ENCODE peak calls at places on chromosomes 7 and 10, in five cellular contexts. L, O, B, C and A are unnamed samples.
A peak's percentile ranks its signal among the peaks of the same experiment; 100 is the strongest.

GRCh38 chr10:3803295-3803883 is 18.4 kb upstream of the KLF6 start:
- DNase-seq in L (no peak), O (peak; percentile 73), B (no peak), C (peak; percentile 12), A (no peak)

GRCh38 chr10:7986851-7987250 is 67.6 kb upstream of the GATA3 start:
- DNase-seq in L (no peak), O (peak; percentile 5), B (no peak), C (no peak), A (no peak)

GRCh38 chr10:97131702-97132101 is 54.1 kb downstream of the SLIT1 start:
- DNase-seq in L (no peak), O (no peak), B (no peak), C (no peak), A (no peak)

GRCh38 chr10:98302711-98303365 is 34.8 kb upstream of the LOXL4 start:
- DNase-seq in L (no peak), O (no peak), B (no peak), C (no peak), A (peak; percentile 69)

GRCh38 chr10:6050801-6051445 is 11.2 kb downstream of the IL2RA start:
- DNase-seq in L (peak; percentile 74), O (peak; percentile 44), B (no peak), C (peak; percentile 69), A (peak; percentile 73)

GRCh38 chr7:112162161-112163020 is 43.8 kb downstream of the DOCK4 start:
- DNase-seq in L (peak; percentile 50), O (no peak), B (peak; percentile 98), C (peak; percentile 58), A (peak; percentile 58)

GRCh38 chr7:560966-561630 is 41.5 kb upstream of the PDGFA start:
- DNase-seq in L (no peak), O (no peak), B (no peak), C (no peak), A (peak; percentile 4)

GRCh38 chr10:101066890-101067355 is 5.1 kb downstream of the KAZALD1 start:
- DNase-seq in L (no peak), O (no peak), B (no peak), C (peak; percentile 28), A (no peak)

GRCh38 chr7:66682350-66683093 is 53.8 kb downstream of the KCTD7 start:
- DNase-seq in L (peak; percentile 69), O (peak; percentile 41), B (peak; percentile 15), C (peak; percentile 34), A (peak; percentile 65)

GRCh38 chr10:125812128-125812527 is 10.9 kb downstream of the UROS start:
- DNase-seq in L (no peak), O (no peak), B (no peak), C (no peak), A (no peak)

GRCh38 chr10:126349096-126349495 is 39.2 kb downstream of the ADAM12 start:
- DNase-seq in L (no peak), O (no peak), B (no peak), C (no peak), A (no peak)

GRCh38 chr10:62244785-62245595 is 23.7 kb downstream of the RTKN2 start:
- DNase-seq in L (no peak), O (peak; percentile 70), B (peak; percentile 86), C (peak; percentile 70), A (no peak)

GRCh38 chr7:44220732-44221131 is 20.0 kb downstream of the YKT6 start:
- DNase-seq in L (peak; percentile 36), O (no peak), B (no peak), C (no peak), A (no peak)

GRCh38 chr7:18210788-18211187 is 183.1 kb upstream of the PRPS1L1 start:
- DNase-seq in L (no peak), O (no peak), B (no peak), C (no peak), A (no peak)

GRCh38 chr7:132755538-132756481 is 179.5 kb upstream of the PLXNA4 start:
- DNase-seq in L (no peak), O (peak; percentile 7), B (peak; percentile 18), C (no peak), A (no peak)

GRCh38 chr7:84674236-84674913 is 479.8 kb upstream of the SEMA3A start:
- DNase-seq in L (no peak), O (peak; percentile 58), B (peak; percentile 63), C (no peak), A (no peak)

GRCh38 chr10:128054163-128054970 is 71.9 kb downstream of the MKI67 start:
- DNase-seq in L (peak; percentile 68), O (peak; percentile 35), B (no peak), C (no peak), A (no peak)

GRCh38 chr10:22874189-22874854 is 53.5 kb upstream of the ARMC3 start:
- DNase-seq in L (no peak), O (no peak), B (no peak), C (no peak), A (no peak)

GRCh38 chr7:53350241-53350640 is 314.8 kb downstream of the POM121L12 start:
- DNase-seq in L (no peak), O (no peak), B (peak; percentile 29), C (no peak), A (no peak)

GRCh38 chr7:117829450-117829849 is 43.8 kb downstream of the CTTNBP2 start:
- DNase-seq in L (no peak), O (no peak), B (no peak), C (no peak), A (no peak)

GRCh38 chr7:49773082-49773938 is at the start of gene VWC2:
- DNase-seq in L (no peak), O (no peak), B (no peak), C (peak; percentile 41), A (peak; percentile 68)

GRCh38 chr7:11592699-11593098 is 239.3 kb downstream of the THSD7A start:
- DNase-seq in L (no peak), O (no peak), B (peak; percentile 58), C (no peak), A (no peak)

GRCh38 chr10:67803588-67804394 is 34.2 kb downstream of the DNAJC12 start:
- DNase-seq in L (no peak), O (no peak), B (no peak), C (no peak), A (no peak)

GRCh38 chr10:14573666-14574261 is 200.9 kb downstream of the FAM107B start:
- DNase-seq in L (no peak), O (peak; percentile 46), B (peak; percentile 87), C (no peak), A (no peak)

GRCh38 chr7:8260871-8261707 is 878 bp downstream of the ICA1 start:
- DNase-seq in L (peak; percentile 70), O (peak; percentile 19), B (peak; percentile 63), C (peak; percentile 75), A (peak; percentile 79)

GRCh38 chr7:17564678-17565209 is 266.3 kb downstream of the AHR start:
- DNase-seq in L (no peak), O (peak; percentile 37), B (peak; percentile 3), C (no peak), A (no peak)

GRCh38 chr7:2936301-2936700 is 92.2 kb upstream of the GNA12 start:
- DNase-seq in L (peak; percentile 1), O (no peak), B (no peak), C (no peak), A (no peak)

GRCh38 chr10:119516381-119517234 is 25.9 kb downstream of the RGS10 start:
- DNase-seq in L (peak; percentile 64), O (no peak), B (no peak), C (no peak), A (no peak)

GRCh38 chr7:128673571-128673970 is 1.5 kb downstream of the GARIN1A start:
- DNase-seq in L (no peak), O (no peak), B (no peak), C (no peak), A (no peak)

GRCh38 chr10:45418859-45419672 is 45.0 kb downstream of the ALOX5 start:
- DNase-seq in L (peak; percentile 74), O (peak; percentile 4), B (peak; percentile 56), C (peak; percentile 80), A (peak; percentile 80)

GRCh38 chr7:69436944-69437343 is 161.3 kb upstream of the AUTS2 start:
- DNase-seq in L (no peak), O (no peak), B (no peak), C (no peak), A (no peak)

GRCh38 chr10:35027567-35027966 is 62.6 kb downstream of the CUL2 start:
- DNase-seq in L (no peak), O (no peak), B (peak; percentile 63), C (no peak), A (no peak)

GRCh38 chr7:151115121-151115835 is 29.0 kb downstream of the AGAP3 start:
- DNase-seq in L (peak; percentile 50), O (peak; percentile 26), B (peak; percentile 15), C (no peak), A (no peak)

GRCh38 chr7:84746347-84746746 is 440.5 kb downstream of the SEMA3D start:
- DNase-seq in L (no peak), O (no peak), B (no peak), C (no peak), A (no peak)

GRCh38 chr10:89342219-89342966 is 14.6 kb downstream of the IFIT3 start:
- DNase-seq in L (no peak), O (peak; percentile 54), B (peak; percentile 90), C (peak; percentile 64), A (peak; percentile 60)

GRCh38 chr10:58994226-58995057 is 182.0 kb upstream of the PHYHIPL start:
- DNase-seq in L (no peak), O (no peak), B (no peak), C (no peak), A (no peak)

GRCh38 chr7:27177795-27178320 is 3.7 kb upstream of the HOXA10 start:
- DNase-seq in L (no peak), O (no peak), B (no peak), C (no peak), A (no peak)
- H3K4me3 ChIP-seq in L (no peak overlapping the region), O (no peak overlapping the region), B (peak overlapping the region; percentile 53), C (no peak overlapping the region), A (no peak overlapping the region)

GRCh38 chr7:120991570-120991969 is 3.1 kb downstream of the CPED1 start:
- DNase-seq in L (no peak), O (no peak), B (no peak), C (no peak), A (no peak)
- H3K4me3 ChIP-seq in L (peak overlapping the region; percentile 47), O (no peak overlapping the region), B (no peak overlapping the region), C (peak overlapping the region; percentile 40), A (peak overlapping the region; percentile 62)

DNA sequence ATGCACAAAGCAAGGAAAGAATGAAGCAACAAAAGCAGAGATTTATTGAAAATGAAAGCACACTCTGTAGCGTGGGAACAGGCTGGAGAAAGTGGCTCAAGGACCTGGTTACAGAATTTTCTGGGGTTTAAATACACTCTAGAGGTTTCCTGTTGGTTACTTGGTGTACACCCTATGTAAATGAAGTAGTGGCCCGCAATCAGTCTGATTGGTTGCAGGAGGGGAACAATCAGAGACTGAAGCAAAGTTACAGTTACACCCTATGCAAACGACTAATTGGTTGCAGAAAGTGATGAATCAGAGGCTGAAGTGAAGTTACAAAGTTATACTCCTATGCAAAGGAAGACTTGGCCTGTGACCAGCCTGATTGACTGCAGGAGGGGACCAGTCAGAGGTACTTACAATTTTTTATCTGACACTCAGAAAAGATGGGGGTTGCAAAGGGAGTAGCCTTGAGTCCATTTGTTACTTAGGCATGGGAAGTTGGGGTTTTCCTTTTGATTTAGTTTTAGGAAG is 3.6 kb upstream of the MTPN start:
- DNase-seq in L (peak; percentile 44), O (peak; percentile 54), B (peak; percentile 77), C (no peak), A (no peak)
- H3K4me3 ChIP-seq in L (peak overlapping the region; percentile 22), O (no peak overlapping the region), B (no peak overlapping the region), C (no peak overlapping the region), A (peak overlapping the region; percentile 29)

DNA sequence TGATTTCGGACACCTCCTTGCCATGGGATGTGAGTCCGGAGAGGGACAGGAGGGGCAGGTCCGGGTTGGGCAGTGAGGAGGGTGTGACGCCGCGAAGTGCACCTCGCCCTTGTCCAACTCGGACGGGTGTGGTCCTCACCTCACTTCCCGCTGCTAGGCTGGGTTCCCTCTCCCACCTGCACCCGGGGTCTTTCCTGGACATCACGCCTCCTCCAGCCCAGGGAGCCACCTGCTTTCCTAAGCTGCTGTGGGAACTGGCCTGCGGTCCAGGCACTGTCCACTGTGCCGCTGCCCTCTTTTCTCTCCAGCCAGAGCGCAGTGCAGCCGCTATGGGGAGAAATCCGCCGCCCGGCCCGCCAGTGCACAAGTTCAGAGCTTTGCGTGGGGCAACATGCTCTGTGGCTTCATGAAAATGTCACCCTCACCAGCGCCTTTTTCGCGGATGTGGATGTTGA is 45.0 kb upstream of the ZNF716 start:
- DNase-seq in L (no peak), O (no peak), B (no peak), C (no peak), A (no peak)
- H3K4me3 ChIP-seq in L (no peak overlapping the region), O (no peak overlapping the region), B (no peak overlapping the region), C (peak overlapping the region; percentile 40), A (peak overlapping the region; percentile 44)